ENCODE peak calls at places on chromosome 4, in four cellular contexts. S is type B pancreatic cell; F is heart right ventricle; Z is activated CD4-positive, alpha-beta T cell treated with anti-CD3 and anti-CD28 coated beads for 1 hour. K is an unnamed sample.

GRCh38 chr4:13529130-13529919 is 15.0 kb downstream of the NKX3-2 start:
- DNase-seq in S (no peak), F (no peak), Z (no peak), K (no peak)

GRCh38 chr4:113574636-113575103 is 186.9 kb downstream of the CAMK2D start:
- DNase-seq in S (no peak), F (no peak), Z (no peak), K (no peak)

GRCh38 chr4:3486556-3487270 is 23.6 kb downstream of the DOK7 start:
- DNase-seq in S (no peak), F (no peak), Z (no peak), K (no peak)

GRCh38 chr4:99591757-99592156 is 17.1 kb downstream of the MTTP start:
- DNase-seq in S (no peak), F (no peak), Z (no peak), K (no peak)

GRCh38 chr4:142567620-142568451 is 278.3 kb downstream of the INPP4B start:
- DNase-seq in S (no peak), F (no peak), Z (no peak), K (no peak)

GRCh38 chr4:185071412-185071811 is 53.1 kb downstream of the HELT start:
- DNase-seq in S (no peak), F (peak), Z (no peak), K (no peak)

GRCh38 chr4:55925235-55925634 is 23.5 kb upstream of the CEP135 start:
- DNase-seq in S (no peak), F (no peak), Z (no peak), K (no peak)

GRCh38 chr4:13537832-13538177 is 6.5 kb downstream of the NKX3-2 start:
- DNase-seq in S (peak), F (no peak), Z (no peak), K (no peak)

GRCh38 chr4:186627226-186627865 is 72.0 kb upstream of the MTNR1A start:
- DNase-seq in S (no peak), F (no peak), Z (no peak), K (no peak)

GRCh38 chr4:95910749-95911148 is 70.9 kb downstream of the PDHA2 start:
- DNase-seq in S (no peak), F (no peak), Z (no peak), K (no peak)

GRCh38 chr4:85824166-85824945 is 349.4 kb downstream of the ARHGAP24 start:
- DNase-seq in S (no peak), F (no peak), Z (no peak), K (no peak)

GRCh38 chr4:183721207-183722081 is 62.4 kb downstream of the TRAPPC11 start:
- DNase-seq in S (no peak), F (peak), Z (no peak), K (peak)

GRCh38 chr4:998096-998691 is 5.0 kb upstream of the SLC26A1 start:
- DNase-seq in S (no peak), F (no peak), Z (no peak), K (no peak)

GRCh38 chr4:74117024-74117534 is 18.1 kb upstream of the CXCL2 start:
- DNase-seq in S (no peak), F (peak), Z (no peak), K (no peak)

GRCh38 chr4:143202824-143203223 is 18.1 kb downstream of the USP38 start:
- DNase-seq in S (no peak), F (no peak), Z (no peak), K (no peak)

GRCh38 chr4:106268731-106269272 is 47.2 kb downstream of the TBCK start:
- DNase-seq in S (no peak), F (no peak), Z (no peak), K (no peak)

GRCh38 chr4:170089743-170090666 is at the start of gene AADAT:
- DNase-seq in S (peak), F (peak), Z (no peak), K (peak)

GRCh38 chr4:150570862-150571261 is 11.1 kb upstream of the MAB21L2 start:
- DNase-seq in S (no peak), F (no peak), Z (no peak), K (no peak)

GRCh38 chr4:128349921-128350320 is 62.3 kb upstream of the PGRMC2 start:
- DNase-seq in S (no peak), F (no peak), Z (no peak), K (no peak)

GRCh38 chr4:14167876-14168510 is 540.5 kb upstream of the BOD1L1 start:
- DNase-seq in S (no peak), F (no peak), Z (no peak), K (no peak)

GRCh38 chr4:184649971-184650855 is 675 bp downstream of the PRIMPOL start:
- DNase-seq in S (no peak), F (no peak), Z (no peak), K (peak)

GRCh38 chr4:161320377-161320776 is 843.4 kb downstream of the FSTL5 start:
- DNase-seq in S (no peak), F (no peak), Z (no peak), K (peak)

GRCh38 chr4:84877051-84877833 is 89.2 kb downstream of the WDFY3 start:
- DNase-seq in S (no peak), F (no peak), Z (no peak), K (no peak)

GRCh38 chr4:106316773-106317409 is 541 bp downstream of the AIMP1 start:
- DNase-seq in S (no peak), F (no peak), Z (no peak), K (no peak)

GRCh38 chr4:5638316-5638715 is 70.0 kb downstream of the EVC2 start:
- DNase-seq in S (no peak), F (no peak), Z (no peak), K (no peak)

GRCh38 chr4:175560628-175561027 is 251.4 kb downstream of the GPM6A start:
- DNase-seq in S (no peak), F (no peak), Z (no peak), K (no peak)

GRCh38 chr4:24321637-24322036 is 262.7 kb downstream of the DHX15 start:
- DNase-seq in S (no peak), F (no peak), Z (no peak), K (no peak)

GRCh38 chr4:146059865-146060264 is 115.7 kb upstream of the LSM6 start:
- DNase-seq in S (no peak), F (no peak), Z (no peak), K (no peak)

GRCh38 chr4:88674989-88675388 is 22.6 kb downstream of the NAP1L5 start:
- DNase-seq in S (no peak), F (no peak), Z (no peak), K (no peak)

GRCh38 chr4:139457318-139457717 is 3.4 kb downstream of the RAB33B start:
- DNase-seq in S (no peak), F (no peak), Z (no peak), K (no peak)